ENCODE peak calls at places on chromosomes 1 and 21, in six cellular contexts. One of them, this sample, is unnamed.

GRCh38 chr1:45892068-45892785 is 88.8 kb downstream of the MAST2 start:
- DNase-seq in psoas muscle: no peak
- DNase-seq in fibroblast of the conjunctiva: peak; percentile 77
- DNase-seq in iris pigment epithelial cell: peak; percentile 92
- DNase-seq in stimulated activated CD4-positive, alpha-beta T cell treated with anti-CD3 and anti-CD28 coated beads, Interleukin-1b, Interleukin-23, amount 100 ng/mL, for 4 hours: no peak
- DNase-seq in A549: peak; percentile 71
- DNase-seq in this sample: peak; percentile 53

GRCh38 chr1:234599617-234600417 is 10.2 kb downstream of the IRF2BP2 start:
- DNase-seq in stimulated activated CD4-positive, alpha-beta T cell treated with anti-CD3 and anti-CD28 coated beads, Interleukin-1b, Interleukin-23, amount 100 ng/mL, for 4 hours: peak; percentile 49
- DNase-seq in fibroblast of the conjunctiva: no peak
- DNase-seq in iris pigment epithelial cell: peak; percentile 89
- DNase-seq in A549: peak; percentile 87
- DNase-seq in psoas muscle: peak; percentile 96
- DNase-seq in this sample: peak; percentile 55

GRCh38 chr21:27580276-27580675 is 613.4 kb upstream of the ADAMTS5 start:
- DNase-seq in stimulated activated CD4-positive, alpha-beta T cell treated with anti-CD3 and anti-CD28 coated beads, Interleukin-1b, Interleukin-23, amount 100 ng/mL, for 4 hours: no peak
- DNase-seq in A549: no peak
- DNase-seq in psoas muscle: no peak
- DNase-seq in fibroblast of the conjunctiva: no peak
- DNase-seq in iris pigment epithelial cell: peak; percentile 65
- DNase-seq in this sample: no peak

GRCh38 chr1:184881941-184882648 is 92.2 kb downstream of the NIBAN1 start:
- DNase-seq in A549: no peak
- DNase-seq in fibroblast of the conjunctiva: no peak
- DNase-seq in psoas muscle: no peak
- DNase-seq in stimulated activated CD4-positive, alpha-beta T cell treated with anti-CD3 and anti-CD28 coated beads, Interleukin-1b, Interleukin-23, amount 100 ng/mL, for 4 hours: no peak
- DNase-seq in iris pigment epithelial cell: peak; percentile 15
- DNase-seq in this sample: no peak

GRCh38 chr1:215568287-215568692 is 1.2 kb downstream of the KCTD3 start:
- DNase-seq in A549: peak; percentile 25
- DNase-seq in psoas muscle: no peak
- DNase-seq in iris pigment epithelial cell: peak; percentile 77
- DNase-seq in stimulated activated CD4-positive, alpha-beta T cell treated with anti-CD3 and anti-CD28 coated beads, Interleukin-1b, Interleukin-23, amount 100 ng/mL, for 4 hours: no peak
- DNase-seq in fibroblast of the conjunctiva: peak; percentile 43
- DNase-seq in this sample: peak; percentile 11

GRCh38 chr1:167441222-167441621 is 77.1 kb downstream of the CD247 start:
- DNase-seq in iris pigment epithelial cell: no peak
- DNase-seq in fibroblast of the conjunctiva: no peak
- DNase-seq in A549: no peak
- DNase-seq in psoas muscle: no peak
- DNase-seq in stimulated activated CD4-positive, alpha-beta T cell treated with anti-CD3 and anti-CD28 coated beads, Interleukin-1b, Interleukin-23, amount 100 ng/mL, for 4 hours: no peak
- DNase-seq in this sample: no peak

GRCh38 chr1:205435904-205436573 is 14.2 kb upstream of the LEMD1 start:
- DNase-seq in A549: no peak
- DNase-seq in iris pigment epithelial cell: no peak
- DNase-seq in stimulated activated CD4-positive, alpha-beta T cell treated with anti-CD3 and anti-CD28 coated beads, Interleukin-1b, Interleukin-23, amount 100 ng/mL, for 4 hours: no peak
- DNase-seq in psoas muscle: no peak
- DNase-seq in fibroblast of the conjunctiva: no peak
- DNase-seq in this sample: no peak

GRCh38 chr1:153553691-153554608 is 4.9 kb upstream of the S100A3 start:
- DNase-seq in stimulated activated CD4-positive, alpha-beta T cell treated with anti-CD3 and anti-CD28 coated beads, Interleukin-1b, Interleukin-23, amount 100 ng/mL, for 4 hours: no peak
- DNase-seq in A549: no peak
- DNase-seq in psoas muscle: peak; percentile 26
- DNase-seq in fibroblast of the conjunctiva: no peak
- DNase-seq in iris pigment epithelial cell: no peak
- DNase-seq in this sample: no peak

GRCh38 chr1:31872658-31873636 is 57.1 kb upstream of the SPOCD1 start:
- DNase-seq in psoas muscle: no peak
- DNase-seq in iris pigment epithelial cell: no peak
- DNase-seq in fibroblast of the conjunctiva: no peak
- DNase-seq in stimulated activated CD4-positive, alpha-beta T cell treated with anti-CD3 and anti-CD28 coated beads, Interleukin-1b, Interleukin-23, amount 100 ng/mL, for 4 hours: no peak
- DNase-seq in A549: no peak
- DNase-seq in this sample: no peak

GRCh38 chr1:85464497-85465098 is 361 bp downstream of the DDAH1 start:
- DNase-seq in A549: peak; percentile 55
- DNase-seq in fibroblast of the conjunctiva: peak; percentile 37
- DNase-seq in psoas muscle: peak; percentile 78
- DNase-seq in stimulated activated CD4-positive, alpha-beta T cell treated with anti-CD3 and anti-CD28 coated beads, Interleukin-1b, Interleukin-23, amount 100 ng/mL, for 4 hours: no peak
- DNase-seq in iris pigment epithelial cell: peak; percentile 76
- DNase-seq in this sample: peak; percentile 57

GRCh38 chr1:1862905-1863547 is 27.9 kb downstream of the GNB1 start:
- DNase-seq in stimulated activated CD4-positive, alpha-beta T cell treated with anti-CD3 and anti-CD28 coated beads, Interleukin-1b, Interleukin-23, amount 100 ng/mL, for 4 hours: no peak
- DNase-seq in psoas muscle: no peak
- DNase-seq in iris pigment epithelial cell: no peak
- DNase-seq in fibroblast of the conjunctiva: no peak
- DNase-seq in A549: no peak
- DNase-seq in this sample: no peak

GRCh38 chr1:9149837-9150581 is 21.1 kb upstream of the GPR157 start:
- DNase-seq in fibroblast of the conjunctiva: no peak
- DNase-seq in A549: no peak
- DNase-seq in psoas muscle: no peak
- DNase-seq in iris pigment epithelial cell: no peak
- DNase-seq in stimulated activated CD4-positive, alpha-beta T cell treated with anti-CD3 and anti-CD28 coated beads, Interleukin-1b, Interleukin-23, amount 100 ng/mL, for 4 hours: no peak
- DNase-seq in this sample: no peak

GRCh38 chr1:113185463-113186104 is 112.6 kb downstream of the LRIG2 start:
- DNase-seq in fibroblast of the conjunctiva: no peak
- DNase-seq in A549: no peak
- DNase-seq in psoas muscle: no peak
- DNase-seq in iris pigment epithelial cell: no peak
- DNase-seq in stimulated activated CD4-positive, alpha-beta T cell treated with anti-CD3 and anti-CD28 coated beads, Interleukin-1b, Interleukin-23, amount 100 ng/mL, for 4 hours: no peak
- DNase-seq in this sample: no peak

GRCh38 chr1:201463071-201463552 is 5.9 kb downstream of the PHLDA3 start:
- DNase-seq in iris pigment epithelial cell: no peak
- DNase-seq in fibroblast of the conjunctiva: no peak
- DNase-seq in stimulated activated CD4-positive, alpha-beta T cell treated with anti-CD3 and anti-CD28 coated beads, Interleukin-1b, Interleukin-23, amount 100 ng/mL, for 4 hours: no peak
- DNase-seq in A549: peak; percentile 57
- DNase-seq in psoas muscle: peak; percentile 70
- DNase-seq in this sample: no peak

GRCh38 chr21:26686278-26686677 is 113.2 kb upstream of the CYYR1 start:
- DNase-seq in A549: peak; percentile 41
- DNase-seq in fibroblast of the conjunctiva: no peak
- DNase-seq in stimulated activated CD4-positive, alpha-beta T cell treated with anti-CD3 and anti-CD28 coated beads, Interleukin-1b, Interleukin-23, amount 100 ng/mL, for 4 hours: no peak
- DNase-seq in iris pigment epithelial cell: peak; percentile 21
- DNase-seq in psoas muscle: no peak
- DNase-seq in this sample: no peak

GRCh38 chr1:157369808-157370521 is 182.3 kb downstream of the FCRL5 start:
- DNase-seq in iris pigment epithelial cell: peak; percentile 46
- DNase-seq in fibroblast of the conjunctiva: peak; percentile 13
- DNase-seq in psoas muscle: no peak
- DNase-seq in stimulated activated CD4-positive, alpha-beta T cell treated with anti-CD3 and anti-CD28 coated beads, Interleukin-1b, Interleukin-23, amount 100 ng/mL, for 4 hours: peak; percentile 29
- DNase-seq in A549: peak; percentile 66
- DNase-seq in this sample: no peak

GRCh38 chr1:3436901-3437300 is 17.6 kb upstream of the ARHGEF16 start:
- DNase-seq in psoas muscle: peak; percentile 28
- DNase-seq in iris pigment epithelial cell: no peak
- DNase-seq in fibroblast of the conjunctiva: no peak
- DNase-seq in A549: no peak
- DNase-seq in stimulated activated CD4-positive, alpha-beta T cell treated with anti-CD3 and anti-CD28 coated beads, Interleukin-1b, Interleukin-23, amount 100 ng/mL, for 4 hours: no peak
- DNase-seq in this sample: no peak

GRCh38 chr1:20964540-20965484 is 177.7 kb upstream of the HP1BP3 start:
- DNase-seq in psoas muscle: no peak
- DNase-seq in stimulated activated CD4-positive, alpha-beta T cell treated with anti-CD3 and anti-CD28 coated beads, Interleukin-1b, Interleukin-23, amount 100 ng/mL, for 4 hours: no peak
- DNase-seq in iris pigment epithelial cell: no peak
- DNase-seq in A549: no peak
- DNase-seq in fibroblast of the conjunctiva: no peak
- DNase-seq in this sample: no peak

GRCh38 chr1:94819945-94820746 is at the start of gene SLC44A3:
- DNase-seq in iris pigment epithelial cell: peak; percentile 45
- DNase-seq in fibroblast of the conjunctiva: no peak
- DNase-seq in stimulated activated CD4-positive, alpha-beta T cell treated with anti-CD3 and anti-CD28 coated beads, Interleukin-1b, Interleukin-23, amount 100 ng/mL, for 4 hours: no peak
- DNase-seq in psoas muscle: peak; percentile 59
- DNase-seq in A549: peak; percentile 20
- DNase-seq in this sample: no peak

GRCh38 chr1:156412653-156413309 is 43.8 kb downstream of the RHBG start:
- DNase-seq in stimulated activated CD4-positive, alpha-beta T cell treated with anti-CD3 and anti-CD28 coated beads, Interleukin-1b, Interleukin-23, amount 100 ng/mL, for 4 hours: no peak
- DNase-seq in A549: no peak
- DNase-seq in psoas muscle: no peak
- DNase-seq in iris pigment epithelial cell: no peak
- DNase-seq in fibroblast of the conjunctiva: no peak
- DNase-seq in this sample: no peak